ENCODE peak calls at places on chromosomes 6 and 20, in four cellular contexts. L is NCI-H748 treated with DMSO at 0.1 percent for 48 hours, R is A172, S is ACHN. Q is an unnamed sample.

GRCh38 chr6:53048431-53049195 is 16.6 kb upstream of the FBXO9 start:
- DNase-seq in L (no peak), R (peak; percentile 88), S (peak; percentile 20), Q (peak; percentile 83)

GRCh38 chr6:3455490-3456394 is 1.1 kb downstream of the SLC22A23 start:
- DNase-seq in L (no peak), R (peak; percentile 9), S (no peak), Q (peak; percentile 8)

GRCh38 chr20:61135966-61136365 is 116.1 kb upstream of the CDH4 start:
- DNase-seq in L (no peak), R (no peak), S (no peak), Q (no peak)

GRCh38 chr20:23639490-23639958 is 1.8 kb upstream of the CST3 start:
- DNase-seq in L (no peak), R (no peak), S (no peak), Q (no peak)

GRCh38 chr6:169859401-169859977 is 108.1 kb downstream of the ERMARD start:
- DNase-seq in L (no peak), R (no peak), S (no peak), Q (no peak)

GRCh38 chr6:117266267-117266797 is 974 bp downstream of the VGLL2 start:
- DNase-seq in L (no peak), R (no peak), S (no peak), Q (no peak)

GRCh38 chr20:45779011-45779915 is 12.4 kb downstream of the WFDC3 start:
- DNase-seq in L (no peak), R (peak; percentile 100), S (peak; percentile 92), Q (peak; percentile 95)

GRCh38 chr6:52305948-52306767 is 21.6 kb upstream of the MCM3 start:
- DNase-seq in L (no peak), R (no peak), S (no peak), Q (no peak)

GRCh38 chr6:129031051-129031599 is 148.2 kb downstream of the LAMA2 start:
- DNase-seq in L (no peak), R (no peak), S (no peak), Q (no peak)

GRCh38 chr6:83867527-83868161 is 8.2 kb downstream of the CYB5R4 start:
- DNase-seq in L (no peak), R (peak; percentile 85), S (peak; percentile 29), Q (peak; percentile 87)

GRCh38 chr6:45757443-45758121 is 258.1 kb downstream of the CLIC5 start:
- DNase-seq in L (no peak), R (no peak), S (no peak), Q (no peak)

GRCh38 chr6:111651185-111652034 is 45.7 kb upstream of the TRAF3IP2 start:
- DNase-seq in L (peak; percentile 70), R (no peak), S (no peak), Q (no peak)

GRCh38 chr6:73942581-73942980 is 246.6 kb downstream of the CD109 start:
- DNase-seq in L (no peak), R (peak; percentile 79), S (peak; percentile 33), Q (no peak)

GRCh38 chr6:16982827-16983226 is 119.0 kb upstream of the STMND1 start:
- DNase-seq in L (no peak), R (no peak), S (no peak), Q (no peak)

GRCh38 chr20:37898301-37899104 is 4.4 kb upstream of the VSTM2L start:
- DNase-seq in L (no peak), R (no peak), S (no peak), Q (no peak)

GRCh38 chr6:49264909-49265308 is 198.1 kb downstream of the MMUT start:
- DNase-seq in L (no peak), R (no peak), S (no peak), Q (no peak)

GRCh38 chr20:25287631-25288290 is 39.9 kb downstream of the PYGB start:
- DNase-seq in L (no peak), R (no peak), S (no peak), Q (no peak)

GRCh38 chr6:55902796-55903195 is 27.4 kb upstream of the BMP5 start:
- DNase-seq in L (no peak), R (no peak), S (no peak), Q (no peak)

GRCh38 chr6:141641406-141641805 is 491.3 kb upstream of the GJE1 start:
- DNase-seq in L (no peak), R (no peak), S (no peak), Q (no peak)

GRCh38 chr6:139823099-139823807 is 448.8 kb upstream of the CITED2 start:
- DNase-seq in L (no peak), R (no peak), S (no peak), Q (no peak)

GRCh38 chr6:124961784-124962611 is at the start of gene RNF217:
- DNase-seq in L (peak; percentile 40), R (no peak), S (peak; percentile 49), Q (peak; percentile 68)

GRCh38 chr20:59623133-59623532 is 18.8 kb downstream of the PHACTR3 start:
- DNase-seq in L (no peak), R (no peak), S (no peak), Q (no peak)

GRCh38 chr6:147173140-147173539 is 31.1 kb upstream of the STXBP5 start:
- DNase-seq in L (no peak), R (no peak), S (no peak), Q (no peak)

GRCh38 chr6:29376003-29376402 is 912 bp upstream of the OR12D3 start:
- DNase-seq in L (no peak), R (peak; percentile 2), S (peak; percentile 8), Q (peak; percentile 44)

GRCh38 chr6:89257781-89258180 is 40.6 kb upstream of the GABRR1 start:
- DNase-seq in L (no peak), R (no peak), S (no peak), Q (no peak)